ENCODE peak calls at places on chromosomes 5 and 9, in four cellular contexts. R is cardiac septum, M is putamen, D is endothelial cell. I is an unnamed sample.
A peak's percentile ranks its signal among the peaks of the same experiment; 100 is the strongest.

GRCh38 chr9:127853312-127854168 is 918 bp downstream of the ENG start:
- DNase-seq in D (no peak), R (no peak), M (no peak), I (no peak)

GRCh38 chr9:16262467-16263261 is 607.8 kb downstream of the BNC2 start:
- DNase-seq in M (no peak), R (no peak), D (no peak), I (no peak)

GRCh38 chr5:128083811-128084227 is 253 bp downstream of the SLC12A2 start:
- DNase-seq in R (no peak), D (peak; percentile 71), M (no peak), I (peak; percentile 87)

GRCh38 chr9:138083873-138084272 is 206.3 kb downstream of the CACNA1B start:
- DNase-seq in D (no peak), M (no peak), R (no peak), I (no peak)

GRCh38 chr5:98206566-98206965 is 566.9 kb upstream of the RGMB start:
- DNase-seq in D (no peak), R (no peak), M (no peak), I (no peak)

GRCh38 chr9:89664896-89665329 is 60.1 kb downstream of the GADD45G start:
- DNase-seq in M (no peak), D (no peak), R (no peak), I (no peak)

GRCh38 chr5:133229931-133230664 is 178.3 kb downstream of the HSPA4 start:
- DNase-seq in D (no peak), R (no peak), M (no peak), I (no peak)

GRCh38 chr9:96487949-96488348 is 38.0 kb downstream of the HABP4 start:
- DNase-seq in D (no peak), R (no peak), M (peak; percentile 59), I (no peak)

GRCh38 chr5:141369994-141370848 is at the start of gene PCDHGB3:
- DNase-seq in M (no peak), R (peak; percentile 74), D (no peak), I (no peak)

GRCh38 chr9:122075135-122076030 is 17.7 kb downstream of the TTLL11 start:
- DNase-seq in M (no peak), R (no peak), D (no peak), I (no peak)

GRCh38 chr9:116156621-116157314 is 3.2 kb downstream of the PAPPA start:
- DNase-seq in M (no peak), R (peak; percentile 88), D (peak; percentile 22), I (peak; percentile 70)

I was measured in ecto neural progenitor cell.